ENCODE peak calls at places on chromosomes 2 and 18, in four cellular contexts. One of them, this sample, is unnamed.
A peak's percentile ranks its signal among the peaks of the same experiment; 100 is the strongest.

GRCh38 chr18:76657428-76657827 is 162.4 kb upstream of the ZNF516 start:
- DNase-seq in epithelial cell of proximal tubule: no peak
- DNase-seq in cardiac fibroblast: no peak
- DNase-seq in pancreas: no peak
- DNase-seq in this sample: no peak

GRCh38 chr2:50863856-50864255 is 168.1 kb downstream of the NRXN1 start:
- DNase-seq in epithelial cell of proximal tubule: no peak
- DNase-seq in cardiac fibroblast: no peak
- DNase-seq in pancreas: no peak
- DNase-seq in this sample: no peak

GRCh38 chr2:215521031-215521430 is 85.2 kb upstream of the FN1 start:
- DNase-seq in epithelial cell of proximal tubule: no peak
- DNase-seq in cardiac fibroblast: peak; percentile 23
- DNase-seq in pancreas: no peak
- DNase-seq in this sample: no peak

GRCh38 chr2:186515376-186515775 is 29.3 kb downstream of the ZC3H15 start:
- DNase-seq in epithelial cell of proximal tubule: no peak
- DNase-seq in cardiac fibroblast: peak; percentile 30
- DNase-seq in pancreas: no peak
- DNase-seq in this sample: no peak

GRCh38 chr2:159243521-159243920 is 43.0 kb downstream of the WDSUB1 start:
- DNase-seq in epithelial cell of proximal tubule: no peak
- DNase-seq in cardiac fibroblast: no peak
- DNase-seq in pancreas: no peak
- DNase-seq in this sample: no peak

GRCh38 chr2:96552284-96553175 is 16.0 kb downstream of the ARID5A start:
- DNase-seq in epithelial cell of proximal tubule: no peak
- DNase-seq in cardiac fibroblast: no peak
- DNase-seq in pancreas: no peak
- DNase-seq in this sample: no peak

GRCh38 chr2:1744151-1744445 is 217 bp downstream of the PXDN start:
- DNase-seq in epithelial cell of proximal tubule: no peak
- DNase-seq in cardiac fibroblast: no peak
- DNase-seq in pancreas: no peak
- DNase-seq in this sample: no peak

GRCh38 chr2:101442042-101442666 is 32.8 kb downstream of the RFX8 start:
- DNase-seq in epithelial cell of proximal tubule: no peak
- DNase-seq in cardiac fibroblast: peak; percentile 79
- DNase-seq in pancreas: no peak
- DNase-seq in this sample: no peak

GRCh38 chr18:23970161-23971153 is 44.1 kb upstream of the TTC39C start:
- DNase-seq in epithelial cell of proximal tubule: no peak
- DNase-seq in cardiac fibroblast: no peak
- DNase-seq in pancreas: no peak
- DNase-seq in this sample: no peak

GRCh38 chr2:26805241-26805676 is 19.4 kb downstream of the CENPA start:
- DNase-seq in epithelial cell of proximal tubule: peak; percentile 66
- DNase-seq in cardiac fibroblast: peak; percentile 83
- DNase-seq in pancreas: no peak
- DNase-seq in this sample: no peak

GRCh38 chr2:55875434-55876135 is 48.0 kb downstream of the EFEMP1 start:
- DNase-seq in epithelial cell of proximal tubule: no peak
- DNase-seq in cardiac fibroblast: peak; percentile 78
- DNase-seq in pancreas: no peak
- DNase-seq in this sample: no peak

GRCh38 chr2:209977386-209978239 is 24.8 kb upstream of the RPE start:
- DNase-seq in epithelial cell of proximal tubule: no peak
- DNase-seq in cardiac fibroblast: peak; percentile 61
- DNase-seq in pancreas: no peak
- DNase-seq in this sample: no peak

GRCh38 chr2:170181602-170182001 is 3.7 kb downstream of the MYO3B start:
- DNase-seq in epithelial cell of proximal tubule: no peak
- DNase-seq in cardiac fibroblast: no peak
- DNase-seq in pancreas: no peak
- DNase-seq in this sample: no peak

GRCh38 chr2:231611273-231612198 is 18.9 kb downstream of the TEX44 start:
- DNase-seq in epithelial cell of proximal tubule: peak; percentile 35
- DNase-seq in cardiac fibroblast: peak; percentile 90
- DNase-seq in pancreas: peak; percentile 38
- DNase-seq in this sample: no peak
- TF ChIP-seq CTCF in epithelial cell of proximal tubule: no peak
- TF ChIP-seq CTCF in cardiac fibroblast: peak; percentile 29
- TF ChIP-seq CTCF in pancreas: no peak
- TF ChIP-seq CTCF in this sample: no peak

GRCh38 chr18:2654105-2654827 is 1.3 kb upstream of the SMCHD1 start:
- DNase-seq in epithelial cell of proximal tubule: no peak
- DNase-seq in cardiac fibroblast: peak; percentile 26
- DNase-seq in pancreas: no peak
- DNase-seq in this sample: no peak
- H3K4me3 ChIP-seq in epithelial cell of proximal tubule: peak overlapping the region; percentile 95
- H3K4me3 ChIP-seq in cardiac fibroblast: peak overlapping the region; percentile 92
- H3K4me3 ChIP-seq in pancreas: no peak overlapping the region
- H3K4me3 ChIP-seq in this sample: peak overlapping the region; percentile 93

GRCh38 chr18:33670052-33670451 is 92.0 kb downstream of the ASXL3 start:
- DNase-seq in epithelial cell of proximal tubule: no peak
- DNase-seq in cardiac fibroblast: no peak
- DNase-seq in pancreas: no peak
- DNase-seq in this sample: no peak
- TF ChIP-seq CTCF in epithelial cell of proximal tubule: no peak
- TF ChIP-seq CTCF in cardiac fibroblast: no peak
- TF ChIP-seq CTCF in pancreas: no peak
- TF ChIP-seq CTCF in this sample: no peak

DNA sequence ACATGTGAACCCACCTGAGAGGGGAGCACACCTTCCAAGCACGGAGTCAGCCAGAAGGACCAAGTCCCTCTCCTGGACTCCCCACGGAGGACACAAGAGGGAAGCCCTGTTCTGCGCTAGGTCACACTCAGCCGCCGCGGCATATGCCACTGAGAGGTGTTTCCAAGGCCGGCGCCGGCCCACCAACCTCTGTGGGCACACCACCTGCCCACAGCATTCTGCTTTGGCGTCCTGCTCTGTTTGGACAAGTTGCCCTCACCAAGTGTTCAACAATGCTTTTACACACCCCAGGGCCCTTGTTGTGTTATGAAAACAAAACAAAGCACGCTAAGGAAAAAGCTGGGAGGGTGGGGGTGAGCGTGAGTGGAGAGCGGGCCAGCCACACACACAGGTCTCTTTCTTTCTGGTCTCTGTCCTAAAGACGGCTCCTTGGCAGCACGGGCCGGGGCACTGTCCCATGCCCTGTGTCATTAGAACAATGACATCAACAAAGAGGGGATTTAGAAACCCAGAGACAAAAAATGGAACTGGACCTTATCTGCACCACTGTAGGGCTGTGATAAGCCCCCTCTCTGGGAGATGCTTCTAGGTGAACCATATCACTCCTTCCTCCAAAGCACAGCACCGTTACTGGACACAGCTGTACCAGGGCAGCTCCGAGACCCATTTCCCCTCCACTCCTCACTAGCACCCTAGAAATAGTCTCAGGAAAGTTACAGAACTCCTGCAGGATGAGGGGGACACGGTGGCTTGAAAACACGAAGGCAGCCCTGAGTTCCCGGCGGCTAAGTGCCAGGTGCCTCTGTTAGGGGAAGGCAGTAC is 17.0 kb downstream of the SMAD7 start:
- DNase-seq in epithelial cell of proximal tubule: no peak
- DNase-seq in cardiac fibroblast: no peak
- DNase-seq in pancreas: no peak
- DNase-seq in this sample: peak; percentile 75
- H3K4me3 ChIP-seq in epithelial cell of proximal tubule: no peak overlapping the region
- H3K4me3 ChIP-seq in cardiac fibroblast: no peak overlapping the region
- H3K4me3 ChIP-seq in pancreas: no peak overlapping the region
- H3K4me3 ChIP-seq in this sample: peak overlapping the region; percentile 23

DNA sequence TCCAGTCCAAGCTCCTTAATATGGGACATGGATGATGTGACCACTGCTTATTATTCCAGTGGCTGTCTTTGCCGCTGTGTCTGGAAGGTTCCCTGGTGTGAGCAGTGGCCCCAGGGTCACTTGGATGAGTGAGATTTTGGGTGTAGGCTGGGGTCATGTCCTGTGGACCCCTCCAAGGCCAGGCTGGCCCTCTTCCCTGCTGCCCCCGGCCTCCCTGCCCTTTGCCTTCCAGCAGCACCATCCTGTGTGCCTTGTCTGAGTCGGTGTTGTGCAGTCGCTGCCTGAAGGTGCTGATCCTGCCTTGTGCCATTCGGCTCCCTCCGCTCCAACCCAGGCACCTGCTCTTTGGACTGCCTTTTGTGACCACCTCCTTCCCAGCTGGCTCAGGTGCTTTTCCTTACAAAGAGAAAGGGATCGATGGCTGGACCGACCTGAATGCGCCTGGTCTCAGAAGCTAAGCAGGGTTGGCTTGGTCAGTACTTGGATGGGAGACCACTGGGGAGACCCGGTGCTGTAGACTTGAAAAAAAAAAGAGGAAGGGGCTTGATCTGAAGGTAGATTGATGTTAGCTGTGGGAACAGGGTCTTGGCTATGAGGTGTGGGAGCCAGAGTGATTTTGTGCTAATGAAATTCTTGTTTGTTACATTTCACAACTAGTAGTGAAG is 16.7 kb upstream of the GREB1 start:
- DNase-seq in epithelial cell of proximal tubule: no peak
- DNase-seq in cardiac fibroblast: no peak
- DNase-seq in pancreas: no peak
- DNase-seq in this sample: no peak
- TF ChIP-seq CTCF in epithelial cell of proximal tubule: no peak
- TF ChIP-seq CTCF in cardiac fibroblast: no peak
- TF ChIP-seq CTCF in pancreas: no peak
- TF ChIP-seq CTCF in this sample: no peak

DNA sequence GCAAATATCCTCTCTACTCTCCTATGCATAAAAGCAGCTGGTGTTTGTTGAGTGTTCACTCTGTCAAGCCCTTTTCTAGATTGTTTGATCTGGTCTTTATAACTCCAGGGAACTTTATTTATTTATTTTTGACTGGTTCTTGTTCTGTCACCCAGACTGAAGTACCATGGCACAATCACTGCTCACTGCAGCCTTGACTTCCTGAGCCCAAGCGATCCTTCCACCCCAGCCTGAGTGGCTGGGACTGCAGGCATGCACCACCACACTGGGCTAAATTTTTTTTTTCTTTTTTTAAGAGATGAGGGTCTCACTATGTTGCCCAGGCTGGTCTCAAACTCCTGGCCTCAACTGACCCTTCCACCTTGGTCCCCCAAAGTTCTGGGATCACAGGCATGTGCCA is 12.7 kb upstream of the SLC11A1 start:
- DNase-seq in epithelial cell of proximal tubule: no peak
- DNase-seq in cardiac fibroblast: no peak
- DNase-seq in pancreas: no peak
- DNase-seq in this sample: no peak
- H3K4me3 ChIP-seq in epithelial cell of proximal tubule: no peak overlapping the region
- H3K4me3 ChIP-seq in cardiac fibroblast: no peak overlapping the region
- H3K4me3 ChIP-seq in pancreas: no peak overlapping the region
- H3K4me3 ChIP-seq in this sample: no peak overlapping the region

DNA sequence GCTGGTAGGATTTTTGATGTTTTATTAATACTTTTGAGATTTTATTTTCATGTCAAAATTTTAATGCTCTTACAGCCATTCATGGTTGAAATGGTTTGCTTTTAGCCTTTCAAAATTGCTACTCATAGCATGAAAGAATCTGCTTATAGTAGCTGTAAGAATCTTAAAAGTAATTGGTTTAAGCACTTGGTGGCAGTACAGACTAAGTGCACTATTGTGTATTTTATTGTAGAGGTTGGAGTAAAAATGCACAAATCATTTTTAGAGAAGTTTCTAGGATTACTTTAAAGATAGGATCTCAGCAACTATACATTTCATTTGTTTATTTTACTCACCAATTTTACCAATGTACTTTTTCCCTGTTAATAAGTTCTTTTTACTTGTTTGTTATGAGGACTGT is 205.8 kb downstream of the SPAG16 start:
- DNase-seq in epithelial cell of proximal tubule: no peak
- DNase-seq in cardiac fibroblast: no peak
- DNase-seq in pancreas: no peak
- DNase-seq in this sample: no peak
- TF ChIP-seq CTCF in epithelial cell of proximal tubule: no peak
- TF ChIP-seq CTCF in cardiac fibroblast: no peak
- TF ChIP-seq CTCF in pancreas: no peak
- TF ChIP-seq CTCF in this sample: no peak

GRCh38 chr2:113892004-113892740 is 2.3 kb downstream of the ACTR3 start:
- DNase-seq in epithelial cell of proximal tubule: no peak
- DNase-seq in cardiac fibroblast: no peak
- DNase-seq in pancreas: no peak
- DNase-seq in this sample: no peak

GRCh38 chr2:113895301-113895700 is 5.4 kb downstream of the ACTR3 start:
- DNase-seq in epithelial cell of proximal tubule: no peak
- DNase-seq in cardiac fibroblast: peak; percentile 42
- DNase-seq in pancreas: no peak
- DNase-seq in this sample: no peak

GRCh38 chr2:113896791-113897190 is 6.9 kb downstream of the ACTR3 start:
- DNase-seq in epithelial cell of proximal tubule: no peak
- DNase-seq in cardiac fibroblast: no peak
- DNase-seq in pancreas: no peak
- DNase-seq in this sample: no peak

GRCh38 chr2:113895819-113896563 is 6.1 kb downstream of the ACTR3 start:
- DNase-seq in epithelial cell of proximal tubule: no peak
- DNase-seq in cardiac fibroblast: no peak
- DNase-seq in pancreas: no peak
- DNase-seq in this sample: no peak

GRCh38 chr2:113894156-113894743 is 4.4 kb downstream of the ACTR3 start:
- DNase-seq in epithelial cell of proximal tubule: peak; percentile 59
- DNase-seq in cardiac fibroblast: peak; percentile 97
- DNase-seq in pancreas: no peak
- DNase-seq in this sample: no peak
- H3K4me3 ChIP-seq in epithelial cell of proximal tubule: no peak overlapping the region
- H3K4me3 ChIP-seq in cardiac fibroblast: no peak overlapping the region
- H3K4me3 ChIP-seq in pancreas: no peak overlapping the region
- H3K4me3 ChIP-seq in this sample: no peak overlapping the region

GRCh38 chr2:240245184-240245583 is 104.7 kb upstream of the OTOS start:
- DNase-seq in epithelial cell of proximal tubule: no peak
- DNase-seq in cardiac fibroblast: no peak
- DNase-seq in pancreas: no peak
- DNase-seq in this sample: no peak

GRCh38 chr2:240247241-240247867 is 106.9 kb upstream of the OTOS start:
- DNase-seq in epithelial cell of proximal tubule: no peak
- DNase-seq in cardiac fibroblast: no peak
- DNase-seq in pancreas: no peak
- DNase-seq in this sample: no peak

GRCh38 chr2:240246173-240246820 is 105.8 kb upstream of the OTOS start:
- DNase-seq in epithelial cell of proximal tubule: no peak
- DNase-seq in cardiac fibroblast: no peak
- DNase-seq in pancreas: no peak
- DNase-seq in this sample: no peak

GRCh38 chr2:240244543-240244942 is 104.1 kb upstream of the OTOS start:
- DNase-seq in epithelial cell of proximal tubule: no peak
- DNase-seq in cardiac fibroblast: no peak
- DNase-seq in pancreas: no peak
- DNase-seq in this sample: no peak

GRCh38 chr2:240245706-240246105 is 105.2 kb upstream of the OTOS start:
- DNase-seq in epithelial cell of proximal tubule: no peak
- DNase-seq in cardiac fibroblast: peak; percentile 25
- DNase-seq in pancreas: no peak
- DNase-seq in this sample: no peak
- TF ChIP-seq CTCF in epithelial cell of proximal tubule: no peak
- TF ChIP-seq CTCF in cardiac fibroblast: no peak
- TF ChIP-seq CTCF in pancreas: no peak
- TF ChIP-seq CTCF in this sample: no peak

This sample was measured in dorsolateral prefrontal cortex.